ENCODE peak calls at places on chromosome X, in nine cellular contexts. A, W, X, R, T, H, O, N and S are unnamed samples.

GRCh38 chrX:42714981-42715688 is 62.8 kb downstream of the PPP1R2C start:
- DNase-seq in A (peak; percentile 54), X (peak; percentile 49), N (peak; percentile 52), R (peak; percentile 77), T (peak; percentile 80), H (peak; percentile 6), O (peak; percentile 27), W (no peak), S (peak; percentile 78)

GRCh38 chrX:153726286-153727107 is 1.8 kb downstream of the ABCD1 start:
- DNase-seq in A (peak; percentile 64), O (peak; percentile 40), W (no peak), R (peak; percentile 52), X (peak; percentile 67), N (no peak), T (peak; percentile 59), H (no peak), S (peak; percentile 74)

GRCh38 chrX:132015875-132016274 is 7.2 kb upstream of the STK26 start:
- DNase-seq in A (no peak), X (no peak), H (no peak), W (no peak), R (no peak), N (no peak), T (no peak), O (no peak), S (no peak)

GRCh38 chrX:49059209-49060191 is 701 bp downstream of the CCDC120 start:
- DNase-seq in R (no peak), O (no peak), T (no peak), A (no peak), X (no peak), H (no peak), N (no peak), W (no peak), S (no peak)

GRCh38 chrX:69107231-69107739 is 58.0 kb downstream of the PJA1 start:
- DNase-seq in N (peak; percentile 48), W (no peak), X (no peak), O (no peak), A (no peak), R (peak; percentile 15), H (no peak), T (peak; percentile 89), S (peak; percentile 26)

GRCh38 chrX:106874075-106874474 is 29.1 kb downstream of the RIPPLY1 start:
- DNase-seq in O (no peak), T (peak; percentile 4), H (no peak), R (no peak), X (no peak), W (no peak), A (no peak), N (no peak), S (peak; percentile 5)

GRCh38 chrX:153773218-153773611 is 7.6 kb upstream of the SRPK3 start:
- DNase-seq in N (no peak), T (no peak), O (no peak), X (no peak), R (peak; percentile 6), A (no peak), H (no peak), W (no peak), S (no peak)

GRCh38 chrX:16587776-16588175 is 62.2 kb upstream of the S100G start:
- DNase-seq in W (no peak), X (no peak), H (no peak), T (no peak), O (no peak), R (no peak), N (no peak), A (no peak), S (no peak)

GRCh38 chrX:2627272-2627867 is 63.7 kb upstream of the CD99 start:
- DNase-seq in T (peak; percentile 83), A (no peak), H (no peak), W (no peak), R (peak; percentile 54), O (peak; percentile 56), X (no peak), N (peak; percentile 34), S (peak; percentile 23)

GRCh38 chrX:151970661-151971060 is 3.8 kb downstream of the GABRE start:
- DNase-seq in N (no peak), X (no peak), T (no peak), O (no peak), H (no peak), R (peak; percentile 49), W (no peak), A (peak; percentile 77), S (no peak)

GRCh38 chrX:153953342-153953830 is 8.9 kb upstream of the RENBP start:
- DNase-seq in H (peak; percentile 61), T (peak; percentile 86), W (peak; percentile 54), A (peak; percentile 80), X (peak; percentile 55), N (peak; percentile 88), R (peak; percentile 67), O (peak; percentile 80), S (peak; percentile 72)

GRCh38 chrX:31271615-31272471 is 200.0 kb upstream of the FTHL17 start:
- DNase-seq in X (no peak), N (no peak), R (no peak), A (no peak), H (no peak), W (no peak), O (no peak), T (no peak), S (peak; percentile 10)

GRCh38 chrX:41386222-41386990 is 52.4 kb downstream of the DDX3X start:
- DNase-seq in W (no peak), A (no peak), N (no peak), R (no peak), T (no peak), H (no peak), O (no peak), X (no peak), S (no peak)

GRCh38 chrX:115233497-115234219 is at the start of gene LRCH2:
- DNase-seq in R (peak; percentile 6), T (peak; percentile 87), N (peak; percentile 78), X (peak; percentile 28), A (peak; percentile 45), W (no peak), O (no peak), H (no peak), S (peak; percentile 56)

GRCh38 chrX:110944323-110944761 is 148.7 kb upstream of the CHRDL1 start:
- DNase-seq in R (peak; percentile 41), W (no peak), X (no peak), N (no peak), O (no peak), H (no peak), A (no peak), T (peak; percentile 68), S (peak; percentile 65)

GRCh38 chrX:66013195-66013816 is 26.6 kb downstream of the VSIG4 start:
- DNase-seq in X (no peak), T (no peak), H (no peak), O (no peak), W (no peak), A (no peak), R (no peak), N (no peak), S (no peak)

GRCh38 chrX:106894978-106895452 is 8.1 kb downstream of the RIPPLY1 start:
- DNase-seq in H (no peak), T (no peak), A (no peak), O (no peak), N (no peak), X (no peak), R (no peak), W (no peak), S (no peak)

GRCh38 chrX:150364347-150365050 is 1.4 kb downstream of the MAMLD1 start:
- DNase-seq in A (no peak), R (peak; percentile 23), W (no peak), H (no peak), O (peak; percentile 22), T (peak; percentile 37), N (no peak), X (no peak), S (no peak)

GRCh38 chrX:3577551-3577950 is 135.9 kb downstream of the PRKX start:
- DNase-seq in A (no peak), X (no peak), O (no peak), W (no peak), H (no peak), R (no peak), N (no peak), T (no peak), S (no peak)

GRCh38 chrX:119189115-119189514 is 47.0 kb upstream of the PGRMC1 start:
- DNase-seq in X (no peak), H (no peak), O (no peak), R (no peak), W (no peak), T (no peak), A (no peak), N (no peak), S (no peak)

GRCh38 chrX:67614006-67614405 is 70.2 kb downstream of the AR start:
- DNase-seq in A (no peak), R (no peak), O (no peak), H (no peak), N (no peak), W (no peak), T (no peak), X (no peak), S (no peak)

GRCh38 chrX:8083276-8083675 is 87.8 kb downstream of the VCX2 start:
- DNase-seq in R (no peak), A (no peak), W (no peak), X (no peak), O (no peak), N (no peak), T (no peak), H (no peak), S (no peak)

GRCh38 chrX:118570209-118570608 is 74.6 kb downstream of the DOCK11 start:
- DNase-seq in X (no peak), O (no peak), R (no peak), H (no peak), T (peak; percentile 10), N (no peak), W (no peak), A (no peak), S (no peak)

GRCh38 chrX:119573840-119574393 is 446 bp upstream of the UBE2A start:
- DNase-seq in H (no peak), R (no peak), O (no peak), N (peak; percentile 40), T (peak; percentile 51), X (no peak), W (no peak), A (peak; percentile 47), S (no peak)

GRCh38 chrX:1502241-1502640 is 34.7 kb downstream of the P2RY8 start:
- DNase-seq in W (no peak), T (no peak), H (no peak), O (no peak), X (no peak), N (no peak), R (no peak), A (no peak), S (no peak)

GRCh38 chrX:130196453-130196852 is 24.7 kb downstream of the RAB33A start:
- DNase-seq in N (no peak), R (no peak), W (no peak), O (no peak), X (no peak), H (no peak), A (no peak), T (peak; percentile 24), S (no peak)

GRCh38 chrX:55008571-55009358 is 8.6 kb downstream of the APEX2 start:
- DNase-seq in W (no peak), H (no peak), X (no peak), N (no peak), O (peak; percentile 12), A (no peak), T (no peak), R (no peak), S (no peak)

GRCh38 chrX:25873196-25873595 is 264.9 kb upstream of the MAGEB18 start:
- DNase-seq in X (no peak), O (no peak), H (no peak), W (no peak), R (peak; percentile 13), T (no peak), A (no peak), N (no peak), S (no peak)

GRCh38 chrX:18873189-18873791 is 110.6 kb downstream of the PHKA2 start:
- DNase-seq in X (no peak), R (no peak), T (peak; percentile 63), A (no peak), N (no peak), H (no peak), W (no peak), O (peak; percentile 7), S (peak; percentile 29)

GRCh38 chrX:7759832-7760231 is 83.1 kb upstream of the VCX start:
- DNase-seq in X (no peak), N (no peak), H (no peak), R (no peak), O (no peak), W (no peak), A (no peak), T (no peak), S (no peak)

GRCh38 chrX:136112781-136113180 is 34.6 kb upstream of the FHL1 start:
- DNase-seq in H (no peak), T (no peak), O (no peak), R (no peak), W (no peak), X (no peak), A (no peak), N (no peak), S (no peak)